ENCODE peak calls at places on chromosomes 7 and 10, in nine cellular contexts. D is non-pigmented ciliary epithelial cell; B is H4; O is KG1; R is GM06990; M is hypothalamus; K is GF-D8; C is naive thymus-derived CD8-positive, alpha-beta T cell; Z is stimulated activated CD8-positive, alpha-beta memory T cell treated with anti-CD3 and anti-CD28 coated beads, Interleukin-4, amount 100 ng/mL, for 24 hours. Y is an unnamed sample.
A peak's percentile ranks its signal among the peaks of the same experiment; 100 is the strongest.

GRCh38 chr10:36224431-36224985 is 582.4 kb upstream of the FZD8 start:
- DNase-seq in B (peak; percentile 25), R (no peak), C (no peak), M (no peak), K (no peak), D (peak; percentile 3), Z (no peak), O (no peak), Y (no peak)

GRCh38 chr7:87220026-87220733 is 648 bp upstream of the TMEM243 start:
- DNase-seq in R (peak; percentile 91), Z (peak; percentile 78), C (peak; percentile 88), D (no peak), B (peak; percentile 77), M (peak; percentile 79), K (no peak), O (no peak), Y (no peak)

GRCh38 chr7:30445770-30446169 is 32.8 kb downstream of the NOD1 start:
- DNase-seq in O (peak; percentile 12), M (peak; percentile 47), B (peak; percentile 56), C (peak; percentile 36), K (peak; percentile 85), R (peak; percentile 79), Z (peak; percentile 66), D (no peak), Y (peak; percentile 45)

GRCh38 chr10:21427804-21428481 is 97.5 kb downstream of the SKIDA1 start:
- DNase-seq in K (no peak), Z (no peak), O (no peak), M (no peak), B (no peak), D (no peak), R (peak; percentile 19), C (no peak), Y (no peak)

GRCh38 chr10:124093076-124093773 is at the start of gene CHST15:
- DNase-seq in D (peak; percentile 6), K (no peak), Z (no peak), M (peak; percentile 54), R (peak; percentile 20), B (peak; percentile 51), O (no peak), C (no peak), Y (no peak)

GRCh38 chr7:140033779-140034363 is 28.9 kb downstream of the PARP12 start:
- DNase-seq in C (no peak), M (no peak), D (no peak), K (no peak), R (no peak), B (no peak), O (no peak), Z (no peak), Y (no peak)

GRCh38 chr10:12806228-12807095 is 195.1 kb downstream of the CCDC3 start:
- DNase-seq in K (no peak), M (no peak), R (no peak), O (no peak), D (no peak), B (no peak), Z (no peak), C (no peak), Y (no peak)

GRCh38 chr10:47190301-47190700 is 109.7 kb upstream of the GDF10 start:
- DNase-seq in Z (no peak), D (no peak), K (no peak), C (no peak), B (no peak), R (no peak), M (no peak), O (no peak), Y (no peak)

GRCh38 chr10:54985732-54986131 is 184.7 kb upstream of the PCDH15 start:
- DNase-seq in O (no peak), C (no peak), B (peak; percentile 15), Z (no peak), D (no peak), R (no peak), K (no peak), M (no peak), Y (no peak)

GRCh38 chr7:114026486-114027089 is 107.8 kb upstream of the PPP1R3A start:
- DNase-seq in D (no peak), R (peak; percentile 13), C (peak; percentile 4), M (no peak), Z (no peak), K (no peak), O (peak; percentile 30), B (peak; percentile 56), Y (peak; percentile 87)

GRCh38 chr7:103879411-103879810 is 110.0 kb downstream of the RELN start:
- DNase-seq in B (no peak), O (no peak), Z (no peak), C (no peak), M (no peak), D (no peak), K (no peak), R (no peak), Y (no peak)

GRCh38 chr10:130361351-130362105 is 225.3 kb downstream of the GLRX3 start:
- DNase-seq in R (no peak), C (no peak), O (no peak), K (no peak), M (no peak), B (no peak), Z (no peak), D (no peak), Y (no peak)

GRCh38 chr10:48509974-48510692 is 94.7 kb downstream of the ARHGAP22 start:
- DNase-seq in Z (no peak), C (no peak), D (no peak), O (no peak), K (no peak), B (no peak), M (no peak), R (no peak), Y (no peak)

GRCh38 chr10:23095966-23096813 is 811 bp downstream of the MSRB2 start:
- DNase-seq in B (no peak), D (no peak), K (peak; percentile 28), R (no peak), Z (no peak), O (peak; percentile 39), C (no peak), M (peak; percentile 33), Y (no peak)